ENCODE peak calls at places on chromosomes 2 and 18, in six cellular contexts. X is PC-3, K is HCT116, I is MM.1S, L is Karpas-422, B is SK-N-SH. A is an unnamed sample. For H3K9me2, the result is how much of the 10 kb centered on the place peaks cover.

GRCh38 chr2:3075316-3075715 is 302.3 kb downstream of the EIPR1 start:
- DNase-seq in X (no peak), K (no peak), I (no peak), L (no peak), B (no peak), A (no peak)

GRCh38 chr2:118242216-118242615 is 153.9 kb downstream of the INSIG2 start:
- DNase-seq in X (peak), K (no peak), I (no peak), L (no peak), B (no peak), A (peak)

GRCh38 chr2:66508358-66509071 is 73.6 kb downstream of the MEIS1 start:
- DNase-seq in X (no peak), K (no peak), I (no peak), L (no peak), B (peak), A (peak)

GRCh38 chr18:76686737-76687231 is 135.6 kb upstream of the ZNF236 start:
- DNase-seq in X (peak), K (peak), I (peak), L (peak), B (peak), A (peak)

GRCh38 chr2:10067881-10068280 is 12.3 kb downstream of the CYS1 start:
- DNase-seq in X (no peak), K (no peak), I (no peak), L (no peak), B (no peak), A (no peak)

GRCh38 chr18:14900435-14900834 is 152.5 kb downstream of the ANKRD30B start:
- DNase-seq in X (no peak), K (no peak), I (no peak), L (no peak), B (no peak), A (no peak)

GRCh38 chr18:49051323-49051967 is 100.7 kb upstream of the SMAD7 start:
- DNase-seq in X (no peak), K (no peak), I (no peak), L (no peak), B (no peak), A (no peak)

GRCh38 chr2:222791946-222792649 is 68.7 kb upstream of the ACSL3 start:
- DNase-seq in X (no peak), K (no peak), I (no peak), L (peak), B (no peak), A (peak)

GRCh38 chr2:12556762-12557161 is 160.0 kb upstream of the TRIB2 start:
- DNase-seq in X (peak), K (no peak), I (no peak), L (no peak), B (no peak), A (peak)

GRCh38 chr2:236666646-236667204 is 97.1 kb downstream of the ACKR3 start:
- DNase-seq in X (no peak), K (no peak), I (no peak), L (no peak), B (no peak), A (no peak)

GRCh38 chr2:160376576-160376975 is 117.0 kb downstream of the RBMS1 start:
- DNase-seq in X (peak), K (no peak), I (no peak), L (peak), B (no peak), A (peak)

GRCh38 chr2:135378591-135378990 is 152.4 kb downstream of the ZRANB3 start:
- DNase-seq in X (no peak), K (no peak), I (no peak), L (no peak), B (no peak), A (no peak)

GRCh38 chr2:235812185-235812670 is 318.4 kb downstream of the AGAP1 start:
- DNase-seq in X (no peak), K (no peak), I (no peak), L (no peak), B (no peak), A (no peak)

GRCh38 chr18:79942786-79943607 is 8.5 kb downstream of the SLC66A2 start:
- DNase-seq in X (no peak), K (no peak), I (no peak), L (no peak), B (no peak), A (no peak)

GRCh38 chr2:208182835-208183234 is 7.0 kb downstream of the C2orf80 start:
- DNase-seq in X (no peak), K (no peak), I (no peak), L (no peak), B (no peak), A (no peak)

GRCh38 chr18:30288662-30289414 is 753.7 kb downstream of the DSC3 start:
- DNase-seq in X (no peak), K (no peak), I (no peak), L (no peak), B (no peak), A (no peak)

GRCh38 chr2:60468390-60469085 is 84.9 kb downstream of the BCL11A start:
- DNase-seq in X (peak), K (no peak), I (peak), L (no peak), B (no peak), A (peak)

GRCh38 chr2:217790195-217790594 is 212.6 kb downstream of the TNS1 start:
- DNase-seq in X (no peak), K (no peak), I (no peak), L (peak), B (peak), A (no peak)

GRCh38 chr18:67504739-67505138 is 11.8 kb downstream of the DSEL start:
- DNase-seq in X (no peak), K (no peak), I (no peak), L (no peak), B (no peak), A (no peak)

GRCh38 chr2:219294356-219295351 is 14.5 kb downstream of the PTPRN start:
- DNase-seq in X (peak), K (peak), I (peak), L (peak), B (peak), A (peak)

GRCh38 chr2:59353301-59353921 is 1112.3 kb upstream of the FANCL start:
- DNase-seq in X (no peak), K (no peak), I (no peak), L (no peak), B (no peak), A (no peak)

GRCh38 chr2:217058791-217059755 is 199.2 kb upstream of the TNP1 start:
- DNase-seq in X (no peak), K (no peak), I (no peak), L (no peak), B (no peak), A (peak)

GRCh38 chr2:196077821-196078220 is 9.2 kb upstream of the DNAH7 start:
- DNase-seq in X (no peak), K (no peak), I (peak), L (peak), B (no peak), A (peak)

GRCh38 chr18:61616111-61616610 is 276.6 kb downstream of the RNF152 start:
- DNase-seq in X (no peak), K (no peak), I (no peak), L (no peak), B (no peak), A (no peak)

GRCh38 chr2:63056309-63057065 is 5.9 kb downstream of the OTX1 start:
- DNase-seq in X (no peak), K (no peak), I (peak), L (no peak), B (peak), A (peak)

GRCh38 chr2:54240515-54241219 is 15.4 kb downstream of the TSPYL6 start:
- DNase-seq in X (peak), K (no peak), I (no peak), L (no peak), B (no peak), A (peak)

GRCh38 chr2:6934758-6935638 is 17.8 kb downstream of the RNF144A start:
- DNase-seq in X (no peak), K (no peak), I (no peak), L (no peak), B (no peak), A (no peak)

DNA sequence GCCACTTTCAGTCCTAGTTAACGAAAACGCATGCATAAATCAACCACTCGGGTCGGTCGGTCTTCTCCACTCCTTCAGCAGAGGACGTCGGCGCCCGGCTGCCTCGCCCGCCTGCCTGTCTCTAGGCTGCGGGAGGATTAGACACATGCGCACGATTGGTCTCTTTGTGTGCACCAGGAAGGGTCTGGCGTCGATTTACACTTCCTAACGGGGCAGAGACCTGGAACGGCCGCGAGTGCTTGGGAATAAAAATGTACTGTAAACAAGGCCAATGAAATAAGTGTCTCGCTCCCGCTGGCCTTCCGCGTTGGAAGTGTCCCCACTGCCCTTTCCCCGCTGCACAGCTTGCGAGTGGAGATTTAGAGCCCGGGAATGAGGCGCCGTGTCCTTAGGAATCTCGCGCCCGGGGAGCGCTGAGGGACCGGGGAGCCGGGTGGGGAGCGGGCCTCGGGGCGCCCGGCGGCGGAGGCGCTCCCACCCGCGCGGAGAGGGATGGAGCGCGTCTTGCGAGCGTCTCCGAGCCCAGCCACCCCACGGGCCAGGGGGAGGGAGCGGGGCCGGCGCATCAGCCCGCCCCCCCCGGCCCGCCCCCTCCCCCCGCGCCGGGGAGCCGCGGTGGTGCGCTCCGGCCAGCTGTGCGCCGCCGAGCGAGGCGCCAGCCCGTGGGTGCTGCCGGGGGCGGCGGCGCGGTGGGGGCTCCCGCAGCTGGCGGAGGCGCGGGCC is at the start of gene DOK6:
- DNase-seq in X (no peak), K (no peak), I (no peak), L (no peak), B (peak), A (peak)
- H3K9ac ChIP-seq in X (no peak), K (no peak), I (no peak), L (no peak), B (peak), A (peak)

DNA sequence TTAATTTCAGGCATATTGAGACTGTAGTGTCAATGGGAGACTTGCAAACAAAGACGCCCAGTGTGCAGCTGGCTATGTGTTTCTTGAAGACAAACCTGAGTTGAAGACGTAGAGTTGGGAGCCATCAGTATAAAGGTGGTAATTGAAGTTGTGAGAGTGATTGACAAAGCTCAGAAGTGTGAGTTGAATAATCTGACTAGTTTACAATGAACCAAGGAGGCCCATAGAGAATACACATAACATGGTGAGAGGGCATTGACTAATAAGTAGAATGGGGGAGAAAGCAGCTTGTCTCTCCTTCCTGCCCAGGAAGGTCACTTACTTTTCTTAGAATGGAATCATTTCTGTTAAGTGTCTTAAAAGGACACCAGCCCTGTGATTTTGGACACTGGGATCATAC is 14.1 kb downstream of the SP110 start:
- DNase-seq in X (no peak), K (no peak), I (no peak), L (no peak), B (no peak), A (no peak)
- H3K4me3 ChIP-seq in X (no peak), K (no peak), I (no peak), L (no peak), B (no peak), A (no peak)

DNA sequence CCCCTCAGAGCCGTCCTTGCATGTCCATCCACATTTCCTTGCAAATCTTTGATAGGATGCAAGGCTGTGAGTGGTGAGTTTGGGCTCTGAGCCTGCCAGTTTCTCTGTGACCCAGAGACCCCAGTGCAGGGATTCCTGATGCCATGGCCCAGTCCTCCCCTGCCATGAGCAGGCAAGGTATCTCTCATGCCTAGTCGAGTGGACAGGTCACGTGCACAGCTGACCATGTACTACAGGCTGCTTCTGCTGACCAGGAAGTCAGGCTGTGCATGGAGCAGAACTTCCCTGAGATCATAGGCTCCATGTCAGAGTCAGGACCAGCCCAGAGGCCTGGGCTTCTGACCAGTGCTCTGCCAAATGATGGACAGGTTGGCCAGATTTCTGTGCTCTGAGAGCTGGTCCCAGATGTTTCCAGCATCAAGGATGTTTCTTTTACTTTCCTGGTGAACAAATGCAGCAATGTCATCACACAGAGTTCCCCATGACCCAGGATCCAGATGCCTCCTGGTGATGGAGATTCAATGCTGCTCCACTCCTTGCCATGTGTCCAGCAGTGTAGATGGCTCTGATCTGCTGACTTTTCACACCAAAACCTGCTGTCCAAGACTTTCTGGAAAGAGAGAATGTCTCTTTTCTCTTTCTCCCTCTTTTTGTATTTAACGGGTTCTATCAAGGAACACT is 321.6 kb upstream of the HS6ST1 start:
- DNase-seq in X (no peak), K (no peak), I (no peak), L (no peak), B (no peak), A (peak)
- H3K9me2 ChIP-seq in X (under half), K (under half), I (under half), L (under half), B (under half), A (under half)

GRCh38 chr2:200311139-200311538 is 4.6 kb downstream of the SPATS2L start:
- DNase-seq in X (peak), K (no peak), I (no peak), L (no peak), B (no peak), A (peak)
- H3K9ac ChIP-seq in X (no peak), K (no peak), I (no peak), L (no peak), B (no peak), A (no peak)

GRCh38 chr18:21599585-21600525 is 649 bp downstream of the ESCO1 start:
- DNase-seq in X (peak), K (no peak), I (peak), L (peak), B (peak), A (peak)
- H3K4me3 ChIP-seq in X (peak), K (peak), I (peak), L (peak), B (peak), A (peak)

GRCh38 chr2:128638741-128639477 is 320.2 kb upstream of the HS6ST1 start:
- DNase-seq in X (no peak), K (no peak), I (no peak), L (no peak), B (peak), A (peak)
- H3K9me2 ChIP-seq in X (under half), K (under half), I (under half), L (under half), B (under half), A (under half)

A was measured in GM23248.